ENCODE peak calls at places on chromosome X, in nine cellular contexts. Q is tibial nerve, F is Peyer's patch, J is lung, O is substantia nigra, C is uterus, G is SJCRH30, X is cardiac muscle cell, R is DND-41. M is an unnamed sample.

GRCh38 chrX:9907645-9908387 is 59.3 kb upstream of the CLDN34 start:
- DNase-seq in Q (no peak), C (no peak), J (no peak), G (peak), X (peak), O (no peak), F (no peak), R (no peak), M (peak)

GRCh38 chrX:153731845-153732215 is 7.2 kb downstream of the ABCD1 start:
- DNase-seq in X (no peak), J (no peak), C (no peak), Q (no peak), O (no peak), F (no peak), G (no peak), R (no peak), M (no peak)

GRCh38 chrX:15515931-15516330 is 15.3 kb downstream of the BMX start:
- DNase-seq in R (no peak), J (no peak), O (no peak), Q (no peak), F (no peak), C (peak), X (peak), G (no peak), M (no peak)

GRCh38 chrX:155938132-155938531 is 57.0 kb downstream of the VAMP7 start:
- DNase-seq in C (no peak), R (no peak), O (no peak), X (no peak), J (no peak), F (no peak), G (no peak), Q (no peak), M (no peak)

GRCh38 chrX:115560211-115560977 is 580 bp upstream of the PLS3 start:
- DNase-seq in X (peak), J (peak), R (no peak), Q (no peak), O (no peak), G (peak), C (peak), F (no peak), M (no peak)

GRCh38 chrX:13498220-13498619 is 71.2 kb upstream of the EGFL6 start:
- DNase-seq in Q (no peak), G (no peak), J (no peak), F (no peak), X (no peak), C (no peak), O (no peak), R (no peak), M (no peak)

GRCh38 chrX:105664243-105664642 is 158.1 kb upstream of the NRK start:
- DNase-seq in Q (no peak), F (no peak), X (no peak), R (no peak), J (no peak), O (no peak), G (no peak), C (no peak), M (no peak)

GRCh38 chrX:16869393-16870094 is 618 bp downstream of the RBBP7 start:
- DNase-seq in J (no peak), C (peak), F (no peak), G (peak), O (peak), X (peak), R (peak), Q (no peak), M (no peak)

GRCh38 chrX:12446342-12447075 is 308.2 kb downstream of the FRMPD4 start:
- DNase-seq in O (no peak), X (peak), Q (no peak), G (no peak), C (no peak), J (no peak), F (no peak), R (no peak), M (no peak)

GRCh38 chrX:38982370-38982769 is 181.1 kb downstream of the MID1IP1 start:
- DNase-seq in F (no peak), Q (no peak), O (no peak), G (no peak), J (no peak), C (no peak), R (no peak), X (no peak), M (no peak)

GRCh38 chrX:131735127-131735526 is 191.3 kb downstream of the OR13H1 start:
- DNase-seq in X (no peak), C (no peak), Q (no peak), O (no peak), G (no peak), F (no peak), J (no peak), R (no peak), M (no peak)

GRCh38 chrX:9339603-9340569 is 125.0 kb upstream of the TBL1X start:
- DNase-seq in X (peak), G (peak), O (no peak), Q (peak), J (no peak), F (no peak), C (peak), R (peak), M (no peak)

GRCh38 chrX:153478746-153479145 is 8.4 kb upstream of the HAUS7 start:
- DNase-seq in F (no peak), X (no peak), Q (no peak), C (no peak), G (no peak), J (no peak), R (no peak), O (no peak), M (no peak)

GRCh38 chrX:104854188-104854587 is 288.2 kb downstream of the IL1RAPL2 start:
- DNase-seq in G (no peak), F (no peak), O (no peak), R (no peak), J (no peak), Q (no peak), C (no peak), X (no peak), M (no peak)

GRCh38 chrX:54494970-54495813 is 842 bp downstream of the FGD1 start:
- DNase-seq in Q (no peak), O (no peak), F (no peak), G (peak), J (no peak), X (peak), C (peak), R (no peak), M (no peak)

GRCh38 chrX:38304010-38304409 is 23.3 kb downstream of the RPGR start:
- DNase-seq in O (no peak), Q (no peak), J (no peak), G (no peak), X (peak), R (no peak), C (no peak), F (no peak), M (no peak)

GRCh38 chrX:2412131-2412530 is 88.6 kb downstream of the DHRSX start:
- DNase-seq in R (no peak), F (no peak), X (no peak), J (no peak), O (no peak), Q (no peak), G (no peak), C (no peak), M (no peak)

GRCh38 chrX:64291106-64291505 is 60.7 kb upstream of the ASB12 start:
- DNase-seq in R (no peak), Q (no peak), C (no peak), J (no peak), G (no peak), X (no peak), F (no peak), O (no peak), M (no peak)

GRCh38 chrX:580020-580419 is 50.6 kb upstream of the SHOX start:
- DNase-seq in Q (no peak), O (no peak), J (peak), F (no peak), C (no peak), G (no peak), R (no peak), X (peak), M (no peak)

GRCh38 chrX:44344687-44345086 is 1.2 kb upstream of the EFHC2 start:
- DNase-seq in R (peak), X (peak), G (no peak), F (no peak), O (no peak), J (no peak), C (no peak), Q (no peak), M (no peak)

GRCh38 chrX:41033299-41033698 is 51.9 kb upstream of the USP9X start:
- DNase-seq in C (no peak), O (no peak), R (no peak), F (no peak), Q (no peak), J (no peak), G (peak), X (no peak), M (no peak)

GRCh38 chrX:1165535-1166196 is 46.8 kb downstream of the CRLF2 start:
- DNase-seq in J (no peak), F (no peak), C (no peak), Q (no peak), O (no peak), X (peak), G (peak), R (no peak), M (peak)

GRCh38 chrX:136687457-136687856 is 39.5 kb downstream of the CD40LG start:
- DNase-seq in F (no peak), O (no peak), R (no peak), C (no peak), J (no peak), G (no peak), Q (no peak), X (no peak), M (no peak)

GRCh38 chrX:152635941-152636340 is 1.8 kb upstream of the GABRQ start:
- DNase-seq in C (no peak), F (no peak), G (peak), R (peak), O (no peak), Q (peak), X (peak), J (no peak), M (peak)

GRCh38 chrX:65587616-65588526 is 53.3 kb upstream of the LAS1L start:
- DNase-seq in Q (peak), O (peak), C (peak), G (peak), R (no peak), J (peak), F (peak), X (peak), M (peak)

GRCh38 chrX:1507511-1508463 is 29.2 kb downstream of the P2RY8 start:
- DNase-seq in Q (no peak), X (no peak), F (no peak), R (peak), C (no peak), G (no peak), J (no peak), O (no peak), M (peak)

GRCh38 chrX:16445166-16445752 is 204.7 kb upstream of the S100G start:
- DNase-seq in F (no peak), G (peak), O (no peak), J (no peak), R (peak), Q (no peak), X (peak), C (no peak), M (no peak)

GRCh38 chrX:125713633-125714032 is 394.0 kb downstream of the TEX13C start:
- DNase-seq in J (no peak), C (no peak), R (no peak), G (no peak), Q (no peak), F (no peak), O (no peak), X (no peak), M (no peak)

GRCh38 chrX:11420851-11421250 is 127.6 kb downstream of the AMELX start:
- DNase-seq in C (no peak), R (no peak), Q (no peak), G (no peak), J (no peak), X (no peak), O (no peak), F (no peak), M (no peak)

GRCh38 chrX:86002076-86002896 is 45.1 kb downstream of the CHM start:
- DNase-seq in G (peak), C (no peak), X (no peak), Q (no peak), F (peak), O (no peak), J (no peak), R (no peak), M (no peak)

GRCh38 chrX:13647709-13648212 is 5.2 kb upstream of the TCEANC start:
- DNase-seq in F (peak), Q (peak), R (no peak), G (peak), O (no peak), X (peak), J (peak), C (peak), M (peak)

GRCh38 chrX:15206306-15206705 is 63.6 kb downstream of the ASB9 start:
- DNase-seq in O (no peak), R (no peak), J (no peak), C (no peak), Q (no peak), X (no peak), G (peak), F (no peak), M (no peak)

GRCh38 chrX:109472939-109473713 is 8.8 kb downstream of the GUCY2F start:
- DNase-seq in O (no peak), Q (no peak), X (peak), C (no peak), J (no peak), G (peak), R (peak), F (no peak), M (no peak)

GRCh38 chrX:40266490-40267333 is 169.0 kb upstream of the BCOR start:
- DNase-seq in X (peak), F (peak), Q (peak), R (peak), O (peak), J (peak), G (peak), C (peak), M (peak)

GRCh38 chrX:110944793-110945466 is 149.3 kb upstream of the CHRDL1 start:
- DNase-seq in J (no peak), C (no peak), X (no peak), G (no peak), Q (no peak), O (no peak), F (no peak), R (no peak), M (no peak)

GRCh38 chrX:153537526-153538295 is 20.3 kb downstream of the ATP2B3 start:
- DNase-seq in O (no peak), F (no peak), C (no peak), G (peak), Q (no peak), J (no peak), X (no peak), R (no peak), M (no peak)

GRCh38 chrX:18557879-18558278 is 114.0 kb downstream of the RS1 start:
- DNase-seq in Q (no peak), F (no peak), C (no peak), R (no peak), J (no peak), X (no peak), G (no peak), O (no peak), M (no peak)
- H3K27ac ChIP-seq in Q (no peak), F (no peak), C (no peak), R (no peak), J (no peak), X (no peak), G (no peak), O (no peak), M (no peak)

GRCh38 chrX:36214924-36215323 is 295.4 kb downstream of the CFAP47 start:
- DNase-seq in J (no peak), O (no peak), Q (no peak), X (no peak), F (no peak), G (no peak), R (no peak), C (no peak), M (no peak)
- H3K27ac ChIP-seq in J (no peak), O (no peak), Q (no peak), X (no peak), F (no peak), G (no peak), R (no peak), C (no peak), M (no peak)

GRCh38 chrX:47661539-47661938 is 2.6 kb upstream of the UXT start:
- DNase-seq in X (no peak), O (no peak), C (no peak), Q (no peak), F (no peak), J (no peak), G (no peak), R (no peak), M (no peak)

GRCh38 chrX:47658684-47659515 is at the start of gene UXT:
- DNase-seq in J (peak), F (peak), C (peak), Q (peak), R (peak), G (peak), O (peak), X (peak), M (peak)

GRCh38 chrX:47664737-47665136 is 5.8 kb upstream of the UXT start:
- DNase-seq in R (no peak), G (no peak), X (peak), F (no peak), Q (no peak), C (no peak), O (no peak), J (no peak), M (no peak)

GRCh38 chrX:47658301-47658683 is 688 bp downstream of the UXT start:
- DNase-seq in Q (no peak), G (no peak), F (no peak), J (no peak), X (no peak), C (no peak), R (no peak), O (no peak), M (no peak)

DNA sequence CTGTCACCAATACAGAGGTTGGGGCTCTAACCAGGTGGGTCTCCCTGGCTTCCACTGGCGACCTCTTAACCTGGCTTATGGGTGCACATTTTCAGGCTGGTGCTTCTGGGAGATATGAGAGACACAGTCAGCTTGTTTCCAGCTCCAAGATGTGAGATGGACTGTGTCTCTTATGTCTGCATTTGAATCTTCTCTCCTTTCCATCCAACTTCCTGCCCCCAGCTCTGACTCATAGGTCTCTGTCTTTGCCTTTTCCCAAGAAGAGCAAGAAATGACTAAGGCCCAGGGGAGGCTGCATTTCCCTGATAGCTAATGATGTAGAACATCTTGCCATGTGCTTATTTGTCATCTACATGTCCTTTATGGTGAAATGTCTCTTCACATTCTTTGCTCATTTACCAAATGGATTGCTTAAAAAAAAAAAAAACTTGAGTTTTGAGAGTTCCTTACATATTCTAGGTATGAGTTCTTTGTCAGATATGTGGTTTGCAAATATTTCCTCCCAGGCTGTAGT is 3.2 kb upstream of the UXT start:
- DNase-seq in R (no peak), C (no peak), F (no peak), O (no peak), Q (no peak), G (no peak), J (no peak), X (peak), M (no peak)
- H3K27ac ChIP-seq in R (no peak), C (no peak), F (no peak), O (no peak), Q (no peak), G (no peak), J (peak), X (no peak), M (no peak)

GRCh38 chrX:21932277-21932996 is 8.1 kb upstream of the SMS start:
- DNase-seq in J (no peak), C (no peak), R (no peak), G (no peak), O (no peak), X (peak), F (no peak), Q (no peak), M (no peak)

GRCh38 chrX:21926116-21926515 is 14.4 kb upstream of the SMS start:
- DNase-seq in G (no peak), Q (no peak), C (no peak), J (no peak), R (no peak), X (peak), F (no peak), O (no peak), M (no peak)

GRCh38 chrX:21926527-21927278 is 13.8 kb upstream of the SMS start:
- DNase-seq in Q (no peak), F (no peak), R (no peak), X (peak), C (no peak), J (no peak), G (peak), O (no peak), M (no peak)

GRCh38 chrX:21930986-21931385 is 9.5 kb upstream of the SMS start:
- DNase-seq in R (no peak), F (no peak), O (no peak), X (no peak), C (no peak), G (no peak), J (no peak), Q (no peak), M (no peak)

GRCh38 chrX:21929209-21929608 is 11.3 kb upstream of the SMS start:
- DNase-seq in C (no peak), F (no peak), R (no peak), Q (no peak), G (no peak), X (peak), J (no peak), O (no peak), M (no peak)
- H3K27ac ChIP-seq in C (no peak), F (no peak), R (no peak), Q (no peak), G (no peak), X (no peak), J (no peak), O (no peak), M (no peak)

GRCh38 chrX:23884427-23885024 is 23.2 kb downstream of the APOO start:
- DNase-seq in J (no peak), C (no peak), X (no peak), Q (no peak), G (no peak), O (no peak), R (no peak), F (no peak), M (no peak)
- H3K27ac ChIP-seq in J (no peak), C (peak), X (no peak), Q (no peak), G (no peak), O (no peak), R (no peak), F (no peak), M (no peak)

GRCh38 chrX:19810370-19810769 is 77.0 kb downstream of the SH3KBP1 start:
- DNase-seq in F (no peak), C (no peak), Q (no peak), J (no peak), R (no peak), O (no peak), X (no peak), G (peak), M (no peak)

GRCh38 chrX:19811807-19812604 is 75.4 kb downstream of the SH3KBP1 start:
- DNase-seq in C (no peak), J (no peak), R (peak), Q (no peak), F (no peak), G (peak), X (peak), O (no peak), M (peak)

GRCh38 chrX:19807414-19807813 is 80.0 kb downstream of the SH3KBP1 start:
- DNase-seq in X (no peak), R (no peak), F (no peak), O (no peak), J (no peak), Q (no peak), G (no peak), C (no peak), M (no peak)

GRCh38 chrX:19814240-19814639 is 73.2 kb downstream of the SH3KBP1 start:
- DNase-seq in O (no peak), R (peak), Q (no peak), F (no peak), G (peak), C (no peak), J (no peak), X (no peak), M (peak)

DNA sequence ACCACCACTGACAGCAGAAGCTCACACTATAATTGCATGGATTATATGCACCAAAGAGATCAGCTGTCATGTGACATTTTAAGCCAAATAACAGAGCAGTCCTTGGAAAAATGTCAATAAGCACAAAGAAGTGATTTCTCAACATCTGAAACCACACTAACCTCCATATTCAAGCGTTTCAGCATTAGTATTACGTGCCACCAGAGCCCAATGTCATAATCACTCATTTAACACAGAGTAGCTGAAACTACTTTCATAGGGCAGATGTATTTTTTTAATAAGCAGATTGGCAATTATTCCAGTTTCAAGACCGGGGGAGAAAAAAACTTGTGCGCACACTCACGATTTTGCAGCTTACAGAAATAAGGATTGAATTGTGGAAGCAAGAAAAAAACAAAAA is 76.6 kb downstream of the SH3KBP1 start:
- DNase-seq in G (peak), R (no peak), C (no peak), F (no peak), X (peak), Q (no peak), O (no peak), J (no peak), M (peak)
- H3K27ac ChIP-seq in G (peak), R (peak), C (no peak), F (no peak), X (no peak), Q (no peak), O (no peak), J (no peak), M (peak)

GRCh38 chrX:18354369-18355329 is at the start of gene SCML2:
- DNase-seq in J (no peak), G (peak), O (no peak), Q (no peak), X (peak), F (peak), R (no peak), C (peak), M (peak)
- H3K27ac ChIP-seq in J (no peak), G (peak), O (no peak), Q (no peak), X (no peak), F (no peak), R (no peak), C (peak), M (peak)